ENCODE peak calls at places on chromosomes 6 and 20, in eight cellular contexts. One of them, this sample, is unnamed. For H3K4me1 and H3K27me3, the result is how much of the 10 kb centered on the place peaks cover.

GRCh38 chr20:23257106-23257761 is 93.4 kb upstream of the NXT1 start:
- DNase-seq in heart right ventricle: no peak
- DNase-seq in tibial artery: no peak
- DNase-seq in CD8-positive, alpha-beta T cell: no peak
- DNase-seq in HCT116: no peak
- DNase-seq in PC-9: no peak
- DNase-seq in thoracic aorta: no peak
- DNase-seq in transverse colon: no peak
- DNase-seq in this sample: no peak

GRCh38 chr6:78594667-78595051 is 272.7 kb upstream of the IRAK1BP1 start:
- DNase-seq in PC-9: no peak
- DNase-seq in thoracic aorta: no peak
- DNase-seq in HCT116: no peak
- DNase-seq in CD8-positive, alpha-beta T cell: no peak
- DNase-seq in transverse colon: no peak
- DNase-seq in tibial artery: no peak
- DNase-seq in heart right ventricle: no peak
- DNase-seq in this sample: no peak

GRCh38 chr6:46380152-46380807 is 111.0 kb downstream of the RCAN2 start:
- DNase-seq in heart right ventricle: no peak
- DNase-seq in PC-9: no peak
- DNase-seq in transverse colon: no peak
- DNase-seq in CD8-positive, alpha-beta T cell: no peak
- DNase-seq in tibial artery: no peak
- DNase-seq in thoracic aorta: no peak
- DNase-seq in HCT116: no peak
- DNase-seq in this sample: no peak

GRCh38 chr6:24004659-24005058 is 121.4 kb upstream of the NRSN1 start:
- DNase-seq in PC-9: no peak
- DNase-seq in heart right ventricle: peak
- DNase-seq in thoracic aorta: no peak
- DNase-seq in CD8-positive, alpha-beta T cell: no peak
- DNase-seq in tibial artery: no peak
- DNase-seq in transverse colon: no peak
- DNase-seq in HCT116: no peak
- DNase-seq in this sample: no peak

GRCh38 chr20:37385659-37386504 is 39.9 kb downstream of the SRC start:
- DNase-seq in thoracic aorta: no peak
- DNase-seq in transverse colon: no peak
- DNase-seq in heart right ventricle: no peak
- DNase-seq in HCT116: no peak
- DNase-seq in PC-9: no peak
- DNase-seq in CD8-positive, alpha-beta T cell: no peak
- DNase-seq in tibial artery: peak
- DNase-seq in this sample: peak

GRCh38 chr20:50510706-50511401 is 671 bp downstream of the PTPN1 start:
- DNase-seq in CD8-positive, alpha-beta T cell: peak
- DNase-seq in tibial artery: no peak
- DNase-seq in PC-9: no peak
- DNase-seq in HCT116: no peak
- DNase-seq in thoracic aorta: no peak
- DNase-seq in heart right ventricle: no peak
- DNase-seq in transverse colon: peak
- DNase-seq in this sample: no peak

GRCh38 chr6:112202639-112203341 is 51.6 kb downstream of the LAMA4 start:
- DNase-seq in CD8-positive, alpha-beta T cell: no peak
- DNase-seq in PC-9: peak
- DNase-seq in HCT116: no peak
- DNase-seq in transverse colon: no peak
- DNase-seq in heart right ventricle: no peak
- DNase-seq in tibial artery: no peak
- DNase-seq in thoracic aorta: no peak
- DNase-seq in this sample: no peak

GRCh38 chr20:4445331-4445730 is 276.4 kb upstream of the PRND start:
- DNase-seq in PC-9: no peak
- DNase-seq in thoracic aorta: no peak
- DNase-seq in CD8-positive, alpha-beta T cell: no peak
- DNase-seq in transverse colon: no peak
- DNase-seq in heart right ventricle: no peak
- DNase-seq in tibial artery: no peak
- DNase-seq in HCT116: no peak
- DNase-seq in this sample: no peak

GRCh38 chr6:29967379-29968010 is 25.2 kb downstream of the HLA-A start:
- DNase-seq in transverse colon: peak
- DNase-seq in PC-9: peak
- DNase-seq in HCT116: peak
- DNase-seq in CD8-positive, alpha-beta T cell: no peak
- DNase-seq in tibial artery: no peak
- DNase-seq in heart right ventricle: peak
- DNase-seq in thoracic aorta: no peak
- DNase-seq in this sample: no peak

GRCh38 chr6:127222418-127222817 is 44.2 kb upstream of the RNF146 start:
- DNase-seq in tibial artery: no peak
- DNase-seq in CD8-positive, alpha-beta T cell: no peak
- DNase-seq in HCT116: no peak
- DNase-seq in PC-9: no peak
- DNase-seq in thoracic aorta: no peak
- DNase-seq in heart right ventricle: no peak
- DNase-seq in transverse colon: no peak
- DNase-seq in this sample: no peak

GRCh38 chr6:22062807-22063408 is 233.9 kb downstream of the PRL start:
- DNase-seq in transverse colon: no peak
- DNase-seq in PC-9: no peak
- DNase-seq in heart right ventricle: no peak
- DNase-seq in tibial artery: no peak
- DNase-seq in thoracic aorta: no peak
- DNase-seq in HCT116: no peak
- DNase-seq in CD8-positive, alpha-beta T cell: peak
- DNase-seq in this sample: no peak

GRCh38 chr6:132084811-132085509 is 133.8 kb upstream of the CCN2 start:
- DNase-seq in CD8-positive, alpha-beta T cell: no peak
- DNase-seq in transverse colon: no peak
- DNase-seq in heart right ventricle: no peak
- DNase-seq in HCT116: no peak
- DNase-seq in PC-9: peak
- DNase-seq in thoracic aorta: no peak
- DNase-seq in tibial artery: no peak
- DNase-seq in this sample: no peak

GRCh38 chr20:63636752-63637633 is 10.1 kb upstream of the GMEB2 start:
- DNase-seq in PC-9: no peak
- DNase-seq in thoracic aorta: no peak
- DNase-seq in tibial artery: no peak
- DNase-seq in heart right ventricle: no peak
- DNase-seq in transverse colon: no peak
- DNase-seq in HCT116: no peak
- DNase-seq in CD8-positive, alpha-beta T cell: no peak
- DNase-seq in this sample: no peak

GRCh38 chr6:14622878-14623542 is 505.4 kb downstream of the CD83 start:
- DNase-seq in transverse colon: no peak
- DNase-seq in PC-9: no peak
- DNase-seq in HCT116: no peak
- DNase-seq in tibial artery: no peak
- DNase-seq in thoracic aorta: no peak
- DNase-seq in CD8-positive, alpha-beta T cell: no peak
- DNase-seq in heart right ventricle: no peak
- DNase-seq in this sample: no peak

GRCh38 chr6:100001915-100002388 is 7.9 kb upstream of the MCHR2 start:
- DNase-seq in HCT116: peak
- DNase-seq in heart right ventricle: peak
- DNase-seq in PC-9: peak
- DNase-seq in thoracic aorta: no peak
- DNase-seq in tibial artery: peak
- DNase-seq in CD8-positive, alpha-beta T cell: peak
- DNase-seq in transverse colon: peak
- DNase-seq in this sample: no peak

GRCh38 chr6:24306038-24306437 is 51.8 kb downstream of the DCDC2 start:
- DNase-seq in PC-9: no peak
- DNase-seq in HCT116: no peak
- DNase-seq in tibial artery: no peak
- DNase-seq in transverse colon: no peak
- DNase-seq in heart right ventricle: no peak
- DNase-seq in CD8-positive, alpha-beta T cell: no peak
- DNase-seq in thoracic aorta: no peak
- DNase-seq in this sample: no peak

GRCh38 chr20:23343590-23343989 is 7.0 kb upstream of the NXT1 start:
- DNase-seq in HCT116: no peak
- DNase-seq in tibial artery: no peak
- DNase-seq in thoracic aorta: no peak
- DNase-seq in PC-9: no peak
- DNase-seq in transverse colon: no peak
- DNase-seq in CD8-positive, alpha-beta T cell: no peak
- DNase-seq in heart right ventricle: no peak
- DNase-seq in this sample: no peak

GRCh38 chr6:1527098-1527497 is 82.6 kb upstream of the FOXC1 start:
- DNase-seq in heart right ventricle: peak
- DNase-seq in tibial artery: no peak
- DNase-seq in CD8-positive, alpha-beta T cell: peak
- DNase-seq in transverse colon: peak
- DNase-seq in PC-9: no peak
- DNase-seq in thoracic aorta: no peak
- DNase-seq in HCT116: no peak
- DNase-seq in this sample: peak
- H3K4me1 ChIP-seq in heart right ventricle: under half
- H3K4me1 ChIP-seq in tibial artery: under half
- H3K4me1 ChIP-seq in CD8-positive, alpha-beta T cell: half or more
- H3K4me1 ChIP-seq in transverse colon: under half
- H3K4me1 ChIP-seq in PC-9: under half
- H3K4me1 ChIP-seq in thoracic aorta: under half
- H3K4me1 ChIP-seq in HCT116: under half
- H3K4me1 ChIP-seq in this sample: under half

DNA sequence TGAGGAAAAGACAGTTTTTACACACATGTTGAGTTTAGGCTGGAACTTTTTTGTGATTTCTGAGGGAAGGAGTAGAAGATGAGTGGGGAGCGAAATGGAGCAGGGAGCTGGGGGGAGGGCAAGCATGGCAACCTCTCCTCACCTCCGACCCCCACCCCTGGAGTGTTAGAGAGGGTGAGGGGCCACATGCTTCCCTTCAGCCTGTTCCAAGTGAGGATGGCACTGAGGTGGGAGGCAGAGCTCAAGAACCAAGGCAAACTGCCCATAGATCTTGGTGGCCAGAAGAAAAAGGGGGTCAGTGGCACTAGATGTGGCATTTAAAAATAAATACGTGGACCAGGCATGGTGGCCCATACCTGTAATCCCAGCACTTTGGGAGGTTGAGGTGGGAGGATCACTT is 4.8 kb downstream of the TTBK1 start:
- DNase-seq in heart right ventricle: no peak
- DNase-seq in thoracic aorta: no peak
- DNase-seq in PC-9: no peak
- DNase-seq in CD8-positive, alpha-beta T cell: no peak
- DNase-seq in HCT116: no peak
- DNase-seq in transverse colon: no peak
- DNase-seq in tibial artery: no peak
- DNase-seq in this sample: no peak
- H3K27me3 ChIP-seq in heart right ventricle: under half
- H3K27me3 ChIP-seq in thoracic aorta: under half
- H3K27me3 ChIP-seq in PC-9: under half
- H3K27me3 ChIP-seq in CD8-positive, alpha-beta T cell: under half
- H3K27me3 ChIP-seq in HCT116: under half
- H3K27me3 ChIP-seq in transverse colon: half or more
- H3K27me3 ChIP-seq in tibial artery: under half
- H3K27me3 ChIP-seq in this sample: under half

DNA sequence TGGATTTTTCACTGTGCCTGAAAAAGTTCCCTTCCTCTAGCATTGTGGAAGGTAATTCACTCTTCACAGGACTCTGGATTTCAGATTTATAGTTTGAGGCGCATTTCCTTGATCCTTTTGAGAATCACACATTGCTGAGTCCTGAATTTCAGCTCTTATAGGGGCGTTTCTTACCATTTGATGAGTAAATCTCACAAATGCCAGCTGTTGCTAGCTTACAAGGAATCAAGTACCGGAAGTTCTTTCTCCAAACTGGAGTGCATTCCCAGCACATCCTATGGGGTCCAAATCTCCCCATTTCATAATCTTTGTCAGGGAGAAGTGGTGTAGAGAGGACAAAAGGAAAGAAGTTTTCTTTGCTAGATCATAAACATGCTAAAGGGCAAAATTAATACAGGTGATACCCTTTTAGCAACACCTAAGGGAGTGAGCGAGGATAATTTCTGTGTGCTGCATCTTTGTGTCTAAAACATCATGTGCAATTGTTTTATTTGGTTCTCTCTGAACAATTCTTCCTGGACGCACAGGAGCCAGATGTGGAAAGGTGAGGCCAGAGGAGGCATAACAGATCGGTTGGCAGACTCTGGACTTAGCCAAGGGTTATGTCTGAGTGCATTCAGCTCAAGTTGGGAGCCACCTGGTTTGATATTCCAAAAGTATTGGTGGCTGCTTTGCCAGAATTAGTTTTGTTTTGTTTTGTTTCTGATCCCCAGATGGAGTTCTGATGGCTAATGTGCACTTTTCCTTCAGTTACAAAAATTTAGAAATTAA is 37.4 kb upstream of the EYA2 start:
- DNase-seq in HCT116: no peak
- DNase-seq in PC-9: no peak
- DNase-seq in transverse colon: no peak
- DNase-seq in thoracic aorta: no peak
- DNase-seq in tibial artery: no peak
- DNase-seq in CD8-positive, alpha-beta T cell: no peak
- DNase-seq in heart right ventricle: no peak
- DNase-seq in this sample: no peak
- TF ChIP-seq CTCF in HCT116: no peak
- TF ChIP-seq CTCF in PC-9: no peak
- TF ChIP-seq CTCF in transverse colon: no peak
- TF ChIP-seq CTCF in thoracic aorta: no peak
- TF ChIP-seq CTCF in tibial artery: no peak
- TF ChIP-seq CTCF in CD8-positive, alpha-beta T cell: no peak
- TF ChIP-seq CTCF in heart right ventricle: no peak
- TF ChIP-seq CTCF in this sample: no peak

GRCh38 chr6:158646023-158646888 is 1.7 kb upstream of the DYNLT1 start:
- DNase-seq in tibial artery: no peak
- DNase-seq in transverse colon: no peak
- DNase-seq in HCT116: no peak
- DNase-seq in PC-9: peak
- DNase-seq in heart right ventricle: no peak
- DNase-seq in CD8-positive, alpha-beta T cell: no peak
- DNase-seq in thoracic aorta: no peak
- DNase-seq in this sample: no peak
- H3K4me1 ChIP-seq in tibial artery: under half
- H3K4me1 ChIP-seq in transverse colon: under half
- H3K4me1 ChIP-seq in HCT116: half or more
- H3K4me1 ChIP-seq in PC-9: half or more
- H3K4me1 ChIP-seq in heart right ventricle: half or more
- H3K4me1 ChIP-seq in CD8-positive, alpha-beta T cell: under half
- H3K4me1 ChIP-seq in thoracic aorta: under half
- H3K4me1 ChIP-seq in this sample: under half

GRCh38 chr6:131029661-131030297 is 33.3 kb downstream of the EPB41L2 start:
- DNase-seq in thoracic aorta: no peak
- DNase-seq in CD8-positive, alpha-beta T cell: no peak
- DNase-seq in HCT116: no peak
- DNase-seq in transverse colon: no peak
- DNase-seq in PC-9: no peak
- DNase-seq in heart right ventricle: peak
- DNase-seq in tibial artery: no peak
- DNase-seq in this sample: no peak
- H3K27me3 ChIP-seq in thoracic aorta: under half
- H3K27me3 ChIP-seq in CD8-positive, alpha-beta T cell: under half
- H3K27me3 ChIP-seq in HCT116: under half
- H3K27me3 ChIP-seq in transverse colon: under half
- H3K27me3 ChIP-seq in PC-9: under half
- H3K27me3 ChIP-seq in heart right ventricle: under half
- H3K27me3 ChIP-seq in tibial artery: under half
- H3K27me3 ChIP-seq in this sample: under half